ENCODE peak calls at places on chromosomes 13 and 19, in nine cellular contexts. K, O, F, A, V, Y, C, U and E are unnamed samples.

GRCh38 chr13:48783181-48783630 is 129.5 kb downstream of the CYSLTR2 start:
- DNase-seq in K (no peak), O (peak), F (no peak), A (peak), V (no peak), Y (no peak), C (no peak), U (peak), E (peak)

GRCh38 chr19:48872884-48873475 is 759 bp downstream of the PPP1R15A start:
- DNase-seq in K (peak), O (peak), F (peak), A (peak), V (peak), Y (peak), C (peak), U (peak), E (peak)

GRCh38 chr19:51417107-51417806 is at the start of gene SIGLEC10:
- DNase-seq in K (no peak), O (no peak), F (no peak), A (no peak), V (peak), Y (no peak), C (no peak), U (peak), E (no peak)

GRCh38 chr13:46544208-46544607 is 8.8 kb upstream of the LRCH1 start:
- DNase-seq in K (no peak), O (no peak), F (no peak), A (no peak), V (no peak), Y (no peak), C (no peak), U (no peak), E (no peak)

GRCh38 chr19:5128932-5129389 is 160.0 kb downstream of the KDM4B start:
- DNase-seq in K (peak), O (no peak), F (no peak), A (peak), V (no peak), Y (no peak), C (no peak), U (no peak), E (peak)

GRCh38 chr13:46378411-46378810 is 8.6 kb downstream of the RUBCNL start:
- DNase-seq in K (no peak), O (no peak), F (no peak), A (no peak), V (no peak), Y (no peak), C (no peak), U (no peak), E (no peak)

GRCh38 chr19:13652810-13653590 is 111.3 kb upstream of the MRI1 start:
- DNase-seq in K (no peak), O (no peak), F (no peak), A (no peak), V (no peak), Y (no peak), C (no peak), U (no peak), E (no peak)

GRCh38 chr19:4730740-4731171 is 7.1 kb upstream of the DPP9 start:
- DNase-seq in K (peak), O (no peak), F (peak), A (no peak), V (peak), Y (peak), C (no peak), U (peak), E (no peak)

GRCh38 chr13:75996582-75996981 is 360.5 kb downstream of the LMO7 start:
- DNase-seq in K (no peak), O (no peak), F (no peak), A (no peak), V (no peak), Y (no peak), C (no peak), U (no peak), E (no peak)

GRCh38 chr13:75635621-75636338 is at the start of gene LMO7:
- DNase-seq in K (peak), O (no peak), F (peak), A (peak), V (peak), Y (no peak), C (peak), U (peak), E (peak)

GRCh38 chr13:42232671-42233070 is 39.3 kb upstream of the AKAP11 start:
- DNase-seq in K (no peak), O (no peak), F (no peak), A (no peak), V (no peak), Y (no peak), C (no peak), U (no peak), E (no peak)

GRCh38 chr19:55454787-55455243 is 6.6 kb downstream of the ISOC2 start:
- DNase-seq in K (peak), O (no peak), F (no peak), A (peak), V (peak), Y (no peak), C (no peak), U (no peak), E (no peak)

GRCh38 chr19:16684216-16684615 is 23.3 kb downstream of the TMEM38A start:
- DNase-seq in K (no peak), O (no peak), F (no peak), A (no peak), V (no peak), Y (no peak), C (no peak), U (no peak), E (no peak)

GRCh38 chr13:91133941-91134772 is 213.3 kb upstream of the MIR17HG start:
- DNase-seq in K (peak), O (no peak), F (no peak), A (peak), V (peak), Y (peak), C (no peak), U (peak), E (peak)

GRCh38 chr13:71210861-71211260 is 656.1 kb downstream of the DACH1 start:
- DNase-seq in K (no peak), O (no peak), F (no peak), A (no peak), V (no peak), Y (no peak), C (no peak), U (no peak), E (no peak)

GRCh38 chr19:54449701-54450069 is 686 bp downstream of the LENG8 start:
- DNase-seq in K (no peak), O (no peak), F (no peak), A (no peak), V (no peak), Y (no peak), C (no peak), U (no peak), E (peak)

GRCh38 chr19:15469513-15470297 is 5.4 kb upstream of the RASAL3 start:
- DNase-seq in K (no peak), O (no peak), F (no peak), A (no peak), V (no peak), Y (no peak), C (no peak), U (peak), E (no peak)

GRCh38 chr19:49907745-49908446 is 11.2 kb upstream of the IL4I1 start:
- DNase-seq in K (no peak), O (no peak), F (no peak), A (no peak), V (no peak), Y (no peak), C (no peak), U (no peak), E (no peak)

GRCh38 chr19:46198756-46199155 is 30.8 kb upstream of the IGFL1 start:
- DNase-seq in K (no peak), O (no peak), F (no peak), A (peak), V (no peak), Y (no peak), C (no peak), U (no peak), E (no peak)

GRCh38 chr13:98060282-98060681 is 82.6 kb upstream of the FARP1 start:
- DNase-seq in K (no peak), O (no peak), F (no peak), A (no peak), V (no peak), Y (no peak), C (no peak), U (no peak), E (no peak)

GRCh38 chr19:3433805-3434540 is 46.4 kb downstream of the SMIM24 start:
- DNase-seq in K (no peak), O (no peak), F (no peak), A (no peak), V (no peak), Y (no peak), C (no peak), U (no peak), E (no peak)

GRCh38 chr19:43570174-43570791 is 5.0 kb downstream of the XRCC1 start:
- DNase-seq in K (no peak), O (no peak), F (no peak), A (peak), V (no peak), Y (no peak), C (no peak), U (no peak), E (no peak)